ENCODE peak calls at places on chromosomes 7 and 10, in four cellular contexts. X is SK-N-SH, L is K562, T is WTC11. Q is an unnamed sample.

GRCh38 chr10:110023785-110024184 is 16.0 kb downstream of the ADD3 start:
- DNase-seq in L (no peak), X (no peak), T (no peak), Q (no peak)

GRCh38 chr10:97508342-97508741 is 9.6 kb downstream of the UBTD1 start:
- DNase-seq in L (no peak), X (no peak), T (no peak), Q (no peak)

GRCh38 chr10:29329420-29329819 is 40.5 kb downstream of the LYZL1 start:
- DNase-seq in X (no peak), T (no peak), L (no peak), Q (peak)

GRCh38 chr7:95950698-95951097 is 178.3 kb downstream of the DYNC1I1 start:
- DNase-seq in X (no peak), L (no peak), T (no peak), Q (no peak)

GRCh38 chr10:6458814-6459213 is 121.3 kb downstream of the PRKCQ start:
- DNase-seq in X (no peak), L (no peak), T (no peak), Q (no peak)

GRCh38 chr7:33841658-33842057 is 63.7 kb upstream of the BMPER start:
- DNase-seq in X (no peak), T (no peak), L (no peak), Q (no peak)

GRCh38 chr10:117152668-117153067 is 14.6 kb upstream of the VAX1 start:
- DNase-seq in T (no peak), X (no peak), L (no peak), Q (no peak)

GRCh38 chr7:128344431-128344774 is 695 bp upstream of the RBM28 start:
- DNase-seq in T (no peak), X (no peak), L (no peak), Q (no peak)

GRCh38 chr10:119104653-119105024 is 726 bp downstream of the DENND10 start:
- DNase-seq in X (no peak), L (no peak), T (peak), Q (no peak)

GRCh38 chr10:102673961-102674511 is 29.8 kb downstream of the TRIM8 start:
- DNase-seq in T (no peak), X (peak), L (peak), Q (peak)

GRCh38 chr7:95297041-95297440 is 27.3 kb downstream of the PON1 start:
- DNase-seq in X (no peak), T (no peak), L (no peak), Q (no peak)

GRCh38 chr10:52895066-52895465 is 122.5 kb upstream of the MBL2 start:
- DNase-seq in X (no peak), T (no peak), L (no peak), Q (no peak)

GRCh38 chr10:6053816-6054581 is 8.2 kb downstream of the IL2RA start:
- DNase-seq in T (no peak), L (peak), X (no peak), Q (peak)

GRCh38 chr7:149261321-149261828 is 621 bp upstream of the ZNF783 start:
- DNase-seq in X (peak), L (no peak), T (no peak), Q (no peak)

GRCh38 chr10:125146791-125147604 is 13.4 kb downstream of the CTBP2 start:
- DNase-seq in L (no peak), T (no peak), X (no peak), Q (no peak)

GRCh38 chr10:113788604-113789083 is 37.2 kb downstream of the PLEKHS1 start:
- DNase-seq in X (no peak), L (peak), T (no peak), Q (no peak)

GRCh38 chr7:126696639-126697038 is 556.1 kb downstream of the GRM8 start:
- DNase-seq in L (no peak), X (no peak), T (no peak), Q (no peak)

GRCh38 chr10:43322321-43322720 is 49.1 kb upstream of the FXYD4 start:
- DNase-seq in T (no peak), X (no peak), L (no peak), Q (no peak)

GRCh38 chr7:23183279-23184012 is 1.6 kb downstream of the NUP42 start:
- DNase-seq in T (no peak), L (no peak), X (no peak), Q (no peak)
- TF ChIP-seq FOXJ3 in T (no peak), L (no peak), X (no peak), Q (no peak)

GRCh38 chr10:57925045-57925444 is 342.6 kb downstream of the IPMK start:
- DNase-seq in L (no peak), X (no peak), T (no peak), Q (no peak)
- TF ChIP-seq FOXJ3 in L (no peak), X (no peak), T (no peak), Q (no peak)

DNA sequence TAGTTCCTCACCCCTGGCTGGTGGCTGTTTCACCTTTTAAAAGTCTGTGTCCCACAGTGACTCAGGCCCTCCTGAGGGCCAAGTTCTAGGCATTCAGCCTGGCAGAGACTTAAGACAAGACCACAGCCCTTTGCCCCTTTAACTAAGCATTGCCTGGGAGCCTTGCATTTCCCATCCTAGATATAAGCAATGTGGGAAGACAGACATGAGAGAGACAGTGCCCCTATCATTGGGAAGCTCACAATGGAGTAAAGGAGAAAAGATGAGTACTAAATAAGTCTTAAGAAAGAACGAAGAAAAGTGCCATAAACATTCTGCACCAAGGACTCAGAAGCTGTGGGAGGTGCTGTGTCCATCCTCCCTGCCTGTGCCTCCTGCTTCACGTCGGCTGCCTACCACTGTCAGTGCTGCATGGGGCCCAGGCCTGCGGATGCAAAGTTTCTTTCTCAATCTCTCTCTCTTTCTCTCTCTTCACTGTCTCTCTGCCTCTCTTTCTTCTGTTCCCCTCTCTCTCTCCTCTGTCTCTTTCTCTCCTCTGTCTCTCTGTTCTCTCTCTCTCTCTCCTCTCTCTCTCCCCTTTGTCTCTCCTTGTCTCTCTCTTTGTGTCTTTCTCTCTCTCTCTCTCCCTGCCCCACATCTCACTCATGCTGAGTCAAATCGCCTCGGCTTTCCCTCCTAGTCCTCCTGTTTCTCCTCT is 21.5 kb downstream of the GPRIN2 start:
- DNase-seq in L (no peak), X (no peak), T (peak), Q (no peak)
- TF ChIP-seq FOXJ3 in L (no peak), X (no peak), T (no peak), Q (no peak)

GRCh38 chr10:63558132-63558784 is 37.1 kb downstream of the REEP3 start:
- DNase-seq in L (no peak), T (no peak), X (no peak), Q (no peak)
- TF ChIP-seq FOXJ3 in L (no peak), T (no peak), X (no peak), Q (no peak)

GRCh38 chr7:73503229-73503628 is 18.9 kb downstream of the BAZ1B start:
- DNase-seq in T (no peak), X (no peak), L (no peak), Q (no peak)

GRCh38 chr7:73507556-73507955 is 14.5 kb downstream of the BAZ1B start:
- DNase-seq in L (no peak), X (no peak), T (no peak), Q (no peak)

GRCh38 chr7:73509463-73509862 is 12.6 kb downstream of the BAZ1B start:
- DNase-seq in L (no peak), X (no peak), T (no peak), Q (no peak)

GRCh38 chr7:73504920-73505319 is 17.2 kb downstream of the BAZ1B start:
- DNase-seq in T (no peak), X (no peak), L (no peak), Q (no peak)

GRCh38 chr7:73504017-73504416 is 18.1 kb downstream of the BAZ1B start:
- DNase-seq in L (no peak), T (no peak), X (peak), Q (no peak)
- TF ChIP-seq FOXJ3 in L (no peak), T (no peak), X (no peak), Q (no peak)

GRCh38 chr7:135933509-135934188 is 43.5 kb downstream of the MTPN start:
- DNase-seq in X (no peak), T (no peak), L (no peak), Q (no peak)

GRCh38 chr7:135929249-135929648 is 47.9 kb downstream of the MTPN start:
- DNase-seq in X (no peak), L (no peak), T (no peak), Q (no peak)

GRCh38 chr7:135929692-135930091 is 47.5 kb downstream of the MTPN start:
- DNase-seq in T (no peak), X (peak), L (peak), Q (peak)

GRCh38 chr7:135928136-135928535 is 49.0 kb downstream of the MTPN start:
- DNase-seq in L (no peak), T (no peak), X (no peak), Q (no peak)

GRCh38 chr7:135930565-135931423 is 46.4 kb downstream of the MTPN start:
- DNase-seq in X (peak), T (no peak), L (no peak), Q (no peak)
- TF ChIP-seq FOXJ3 in X (peak), T (no peak), L (no peak), Q (no peak)

GRCh38 chr10:127347202-127347959 is 151.0 kb upstream of the INSYN2A start:
- DNase-seq in X (no peak), L (no peak), T (peak), Q (no peak)
- TF ChIP-seq FOXJ3 in X (no peak), L (no peak), T (no peak), Q (no peak)

GRCh38 chr7:6718124-6718523 is 11.4 kb upstream of the ZNF12 start:
- DNase-seq in X (no peak), L (no peak), T (no peak), Q (no peak)
- TF ChIP-seq FOXJ3 in X (no peak), L (no peak), T (no peak), Q (no peak)

GRCh38 chr10:86389441-86390193 is 23.0 kb upstream of the GRID1 start:
- DNase-seq in X (no peak), T (peak), L (peak), Q (no peak)
- TF ChIP-seq FOXJ3 in X (no peak), T (no peak), L (no peak), Q (no peak)

DNA sequence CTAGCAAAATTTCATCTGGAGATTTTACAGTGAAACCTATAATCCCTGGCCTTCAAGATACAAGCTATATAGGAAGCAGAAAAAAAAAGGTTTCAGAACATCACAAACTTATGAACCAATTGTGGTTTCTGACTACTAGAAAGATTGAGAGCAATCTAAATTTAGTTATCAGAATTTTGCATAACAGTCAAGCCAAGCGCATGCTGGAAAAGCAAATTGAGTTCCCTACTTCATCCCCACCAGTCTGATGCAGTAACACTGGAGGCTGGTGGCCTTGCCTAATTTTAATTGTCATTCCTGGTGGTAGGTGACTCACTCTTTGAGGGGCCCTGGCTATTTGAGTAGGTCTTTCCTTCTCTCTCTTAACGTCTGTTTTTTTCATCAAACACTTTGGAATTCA is 46.3 kb upstream of the ELMO1 start:
- DNase-seq in T (no peak), X (no peak), L (no peak), Q (no peak)
- TF ChIP-seq FOXJ3 in T (no peak), X (no peak), L (no peak), Q (no peak)